ENCODE peak calls at places on chromosomes 1 and 21, in six cellular contexts. N is SK-N-SH, Y is neuronal stem cell, V is stomach, Q is cardiac muscle cell, B is tibial artery. A is an unnamed sample. For H3K9me3, the result is how much of the 10 kb centered on the place peaks cover.

GRCh38 chr1:180912801-180913616 is at the start of gene KIAA1614:
- DNase-seq in N (peak), Y (peak), V (no peak), Q (peak), B (peak), A (peak)

GRCh38 chr1:159015440-159015909 is 5.8 kb downstream of the IFI16 start:
- DNase-seq in N (no peak), Y (no peak), V (peak), Q (peak), B (peak), A (peak)

GRCh38 chr1:64502924-64503323 is 33.0 kb downstream of the CACHD1 start:
- DNase-seq in N (peak), Y (no peak), V (no peak), Q (peak), B (no peak), A (no peak)

GRCh38 chr1:199867601-199868000 is 159.9 kb upstream of the NR5A2 start:
- DNase-seq in N (no peak), Y (no peak), V (no peak), Q (peak), B (no peak), A (peak)

GRCh38 chr1:119125874-119126273 is 14.6 kb downstream of the WARS2 start:
- DNase-seq in N (no peak), Y (no peak), V (no peak), Q (no peak), B (no peak), A (no peak)

GRCh38 chr1:9233241-9233941 is 1.2 kb upstream of the H6PD start:
- DNase-seq in N (no peak), Y (no peak), V (peak), Q (peak), B (peak), A (no peak)

GRCh38 chr1:74470936-74471335 is 41.5 kb downstream of the LRRC53 start:
- DNase-seq in N (no peak), Y (no peak), V (no peak), Q (peak), B (no peak), A (peak)

GRCh38 chr1:157963713-157964112 is 29.7 kb upstream of the KIRREL1 start:
- DNase-seq in N (peak), Y (peak), V (peak), Q (peak), B (peak), A (peak)

GRCh38 chr1:25889470-25889869 is 14.0 kb upstream of the PAQR7 start:
- DNase-seq in N (no peak), Y (no peak), V (no peak), Q (no peak), B (no peak), A (no peak)

GRCh38 chr1:168138134-168138533 is 1.4 kb upstream of the GPR161 start:
- DNase-seq in N (no peak), Y (no peak), V (no peak), Q (no peak), B (no peak), A (no peak)

GRCh38 chr1:59788825-59789224 is 25.9 kb upstream of the HOOK1 start:
- DNase-seq in N (no peak), Y (no peak), V (no peak), Q (no peak), B (no peak), A (no peak)

GRCh38 chr1:8384577-8384976 is 66.7 kb downstream of the SLC45A1 start:
- DNase-seq in N (no peak), Y (no peak), V (no peak), Q (no peak), B (no peak), A (peak)

GRCh38 chr1:227753999-227754764 is 18.9 kb downstream of the SNAP47 start:
- DNase-seq in N (no peak), Y (no peak), V (no peak), Q (no peak), B (no peak), A (no peak)

GRCh38 chr1:206911064-206911663 is 10.6 kb downstream of the FCMR start:
- DNase-seq in N (peak), Y (no peak), V (no peak), Q (peak), B (peak), A (peak)

GRCh38 chr1:44090409-44091252 is 28.0 kb upstream of the KLF17 start:
- DNase-seq in N (no peak), Y (no peak), V (no peak), Q (no peak), B (no peak), A (no peak)

GRCh38 chr1:234684854-234685253 is 74.9 kb upstream of the IRF2BP2 start:
- DNase-seq in N (no peak), Y (no peak), V (no peak), Q (peak), B (peak), A (no peak)

GRCh38 chr1:109567823-109568222 is 19.4 kb downstream of the GNAI3 start:
- DNase-seq in N (no peak), Y (no peak), V (no peak), Q (no peak), B (no peak), A (no peak)

GRCh38 chr1:75794382-75794781 is 2.3 kb upstream of the MSH4 start:
- DNase-seq in N (no peak), Y (no peak), V (no peak), Q (no peak), B (no peak), A (no peak)

GRCh38 chr1:199173356-199173755 is 534.5 kb downstream of the PTPRC start:
- DNase-seq in N (no peak), Y (no peak), V (no peak), Q (no peak), B (no peak), A (no peak)

GRCh38 chr1:93775224-93775623 is 93.6 kb upstream of the BCAR3 start:
- DNase-seq in N (no peak), Y (no peak), V (no peak), Q (no peak), B (no peak), A (peak)

GRCh38 chr1:117368116-117369108 is 1.2 kb downstream of the MAN1A2 start:
- DNase-seq in N (no peak), Y (no peak), V (no peak), Q (peak), B (no peak), A (no peak)

GRCh38 chr1:246397046-246397445 is 110.0 kb downstream of the SMYD3 start:
- DNase-seq in N (no peak), Y (no peak), V (no peak), Q (no peak), B (no peak), A (no peak)
- H3K9me3 ChIP-seq in N (under half), Y (under half), V (under half), Q (under half), B (under half), A (under half)

DNA sequence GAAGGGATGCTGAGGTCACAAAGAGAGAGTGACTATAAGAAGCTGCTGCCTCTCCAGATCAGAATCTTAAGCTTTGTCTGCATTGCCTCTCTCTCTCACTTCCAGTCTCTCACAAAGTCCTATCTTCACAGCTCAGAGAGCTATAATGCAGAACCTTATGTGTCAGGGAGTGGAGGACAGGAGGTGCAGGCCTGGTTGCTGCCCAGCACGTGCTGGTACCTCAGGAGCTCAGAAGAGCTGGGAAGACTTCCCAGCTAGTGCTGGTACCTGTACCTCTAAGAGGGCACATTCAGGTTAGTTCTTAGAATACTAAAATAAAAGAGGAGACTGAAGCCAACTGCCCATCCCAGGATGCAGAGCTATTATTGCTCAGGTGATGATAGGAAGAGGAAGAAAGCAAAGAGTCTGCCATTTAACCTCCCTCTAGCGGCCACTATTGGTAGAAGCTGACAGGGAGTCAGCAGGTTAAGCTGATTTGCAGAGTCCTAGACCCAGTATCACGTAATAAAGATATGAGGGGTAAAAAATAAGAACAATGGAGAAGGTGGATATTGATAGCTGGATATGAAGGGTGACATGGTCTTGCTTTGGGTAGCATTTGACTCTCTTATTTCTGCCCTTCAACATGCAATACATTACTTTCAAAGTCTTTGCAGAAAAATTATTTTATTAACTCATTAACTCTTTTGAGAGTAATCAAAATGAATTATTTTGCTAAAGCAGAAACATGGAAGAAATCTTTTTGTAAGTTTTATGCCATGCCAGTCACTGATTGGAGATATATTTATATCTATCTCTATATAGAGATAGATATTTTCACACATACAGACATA is 138.1 kb upstream of the HMCN1 start:
- DNase-seq in N (peak), Y (peak), V (peak), Q (peak), B (no peak), A (peak)
- H3K4me3 ChIP-seq in N (no peak), Y (no peak), V (no peak), Q (no peak), B (no peak), A (no peak)

DNA sequence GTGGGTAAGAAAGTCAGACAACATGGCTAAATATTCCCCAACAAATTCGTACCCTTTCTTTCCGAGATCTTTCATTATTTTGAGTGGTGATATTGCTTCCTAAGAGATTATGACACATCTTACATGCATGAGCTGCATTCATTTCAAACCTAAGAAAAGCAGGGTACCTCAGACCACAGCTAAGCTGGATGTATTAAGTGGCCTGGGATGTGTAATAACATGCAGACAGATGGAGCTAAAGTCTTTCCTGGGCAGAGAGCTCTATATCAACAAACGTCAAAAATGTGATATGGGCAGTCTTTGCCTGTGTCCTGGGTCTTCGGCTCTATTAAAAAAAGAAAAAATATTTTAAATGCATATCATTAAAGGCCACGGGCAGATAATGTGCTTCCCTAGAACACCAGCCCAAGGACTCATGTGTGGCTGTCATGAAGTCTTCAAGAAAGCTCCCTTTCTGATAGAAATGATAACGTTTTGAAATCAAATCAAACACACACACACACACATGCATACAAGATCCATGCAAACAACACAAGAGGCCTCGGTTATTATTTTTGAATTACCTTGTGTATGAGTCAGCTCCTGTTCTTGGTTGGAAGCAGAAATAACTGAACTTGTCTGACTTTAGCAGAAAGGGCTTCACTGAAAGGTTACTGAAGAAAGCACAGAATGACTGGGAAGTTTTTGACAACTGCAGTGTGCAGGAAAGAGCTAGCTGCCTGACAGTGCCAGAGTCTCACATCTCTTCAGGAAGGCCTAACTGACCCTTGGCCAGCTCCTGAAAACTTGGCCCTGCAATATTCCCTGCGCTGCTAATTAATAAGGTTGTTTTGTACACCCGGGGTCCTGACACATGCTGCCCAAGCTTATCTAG is 231.2 kb downstream of the DSCAM start:
- DNase-seq in N (no peak), Y (no peak), V (no peak), Q (no peak), B (no peak), A (no peak)
- H3K9me3 ChIP-seq in N (under half), Y (under half), V (under half), Q (under half), B (under half), A (under half)

GRCh38 chr1:244052728-244053312 is 1.7 kb downstream of the ZBTB18 start:
- DNase-seq in N (no peak), Y (no peak), V (no peak), Q (no peak), B (no peak), A (no peak)

GRCh38 chr1:244052011-244052727 is 1.1 kb downstream of the ZBTB18 start:
- DNase-seq in N (peak), Y (no peak), V (no peak), Q (no peak), B (no peak), A (peak)

GRCh38 chr1:244049142-244049968 is 1.7 kb upstream of the ZBTB18 start:
- DNase-seq in N (peak), Y (no peak), V (no peak), Q (peak), B (no peak), A (peak)

GRCh38 chr1:244049969-244050834 is 881 bp upstream of the ZBTB18 start:
- DNase-seq in N (no peak), Y (no peak), V (no peak), Q (no peak), B (no peak), A (no peak)

GRCh38 chr1:244050835-244051444 is at the start of gene ZBTB18:
- DNase-seq in N (peak), Y (no peak), V (no peak), Q (peak), B (no peak), A (peak)
- H3K4me3 ChIP-seq in N (peak), Y (peak), V (peak), Q (peak), B (peak), A (peak)

DNA sequence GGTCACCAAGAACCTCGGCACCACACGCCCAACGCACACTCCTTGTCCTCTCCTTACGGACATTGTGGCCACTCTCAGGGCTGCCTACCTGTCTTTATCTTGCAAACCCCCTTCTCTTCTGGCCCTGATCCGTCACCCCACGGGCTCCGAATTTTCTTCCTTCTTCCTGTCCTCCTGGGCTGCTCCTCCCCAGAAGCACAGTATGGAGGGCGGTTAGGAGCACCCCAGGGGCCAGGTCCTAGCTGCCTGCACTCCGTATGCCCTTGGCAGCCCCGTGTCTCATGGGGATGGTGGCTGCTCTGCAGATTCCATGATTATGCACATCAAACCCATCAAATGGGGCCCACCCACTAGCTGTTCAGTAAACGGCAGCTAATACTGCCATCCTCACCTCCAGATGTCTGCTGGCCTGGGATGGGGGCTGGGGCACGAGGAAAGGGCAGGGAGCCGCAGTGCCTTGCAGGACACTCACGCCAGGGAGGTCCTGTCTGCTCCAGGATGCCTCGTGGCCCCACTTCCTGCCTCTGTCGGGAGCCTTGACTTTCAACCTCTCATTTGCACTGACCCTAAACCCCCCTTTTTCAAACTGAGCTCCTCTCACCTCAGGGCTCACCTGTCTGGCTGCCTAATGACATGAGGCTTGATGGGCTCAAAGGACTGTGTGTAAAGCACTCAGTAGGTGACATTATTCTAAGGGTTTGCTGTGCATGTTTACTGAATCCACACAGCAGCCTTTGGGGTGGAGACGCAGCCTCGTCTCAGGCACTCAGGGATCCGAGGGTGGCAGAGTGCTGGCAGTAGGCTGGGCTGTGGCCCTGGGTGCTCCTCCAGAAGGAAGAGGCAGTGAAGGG is 4.4 kb downstream of the TTC34 start:
- DNase-seq in N (no peak), Y (no peak), V (no peak), Q (no peak), B (no peak), A (no peak)
- H3K9me3 ChIP-seq in N (under half), Y (under half), V (under half), Q (under half), B (under half), A (half or more)

GRCh38 chr1:224620105-224620504 is 4.0 kb downstream of the CNIH3 start:
- DNase-seq in N (no peak), Y (no peak), V (no peak), Q (no peak), B (no peak), A (no peak)
- H3K4me3 ChIP-seq in N (peak), Y (no peak), V (no peak), Q (no peak), B (no peak), A (no peak)

DNA sequence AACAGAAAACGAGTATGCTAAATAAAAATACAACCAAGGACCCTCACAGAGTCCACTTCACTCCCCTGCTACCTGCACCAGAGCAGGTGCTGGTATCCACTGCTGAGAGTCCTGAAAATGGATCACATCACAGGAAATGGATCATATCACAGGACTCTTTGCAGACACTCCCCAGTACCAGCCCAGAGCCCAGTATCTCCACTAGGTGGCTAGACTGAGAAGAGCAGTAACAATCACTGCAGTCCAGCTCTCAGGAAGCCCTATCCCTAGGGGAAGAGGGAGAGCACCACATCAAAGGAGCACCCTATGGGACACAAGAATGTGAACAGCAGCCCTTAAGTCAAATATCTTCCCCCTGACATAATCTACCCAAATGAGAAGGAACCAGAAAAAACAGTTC is 28.0 kb downstream of the AGBL4 start:
- DNase-seq in N (no peak), Y (no peak), V (no peak), Q (no peak), B (no peak), A (peak)
- H3K9me3 ChIP-seq in N (under half), Y (under half), V (under half), Q (under half), B (under half), A (half or more)

GRCh38 chr1:21586222-21586621 is 77.0 kb downstream of the ALPL start:
- DNase-seq in N (no peak), Y (no peak), V (no peak), Q (no peak), B (no peak), A (peak)
- H3K4me3 ChIP-seq in N (no peak), Y (no peak), V (no peak), Q (no peak), B (no peak), A (no peak)

DNA sequence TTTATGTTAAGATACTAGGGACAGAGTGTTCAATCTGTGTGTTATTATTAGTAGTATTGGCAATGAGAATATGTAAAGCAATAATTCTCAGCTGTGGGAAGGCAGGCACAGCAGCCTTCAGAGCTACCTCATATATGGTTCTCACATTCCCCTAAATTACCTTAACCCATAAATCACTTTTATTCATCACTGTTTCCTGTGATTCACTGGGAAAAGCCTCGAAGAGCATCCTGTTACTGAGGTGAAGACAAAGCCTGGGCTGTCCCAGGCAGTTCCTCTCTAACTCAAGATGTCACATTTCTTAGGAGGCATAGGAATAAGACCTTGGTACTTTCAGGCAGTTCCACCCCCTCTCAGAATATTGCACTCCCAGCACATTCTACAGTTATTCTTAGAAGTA is 965.7 kb downstream of the NCAM2 start:
- DNase-seq in N (no peak), Y (no peak), V (no peak), Q (no peak), B (no peak), A (no peak)
- H3K9me3 ChIP-seq in N (under half), Y (under half), V (under half), Q (under half), B (under half), A (under half)